ENCODE peak calls at places on chromosome 2, in four cellular contexts. X is NCI-H460, S is AG08395, L is ELR. P is an unnamed sample.

GRCh38 chr2:128421861-128422311 is 103.2 kb upstream of the HS6ST1 start:
- DNase-seq in X (no peak), S (no peak), L (no peak), P (no peak)

GRCh38 chr2:150624001-150624401 is 136.5 kb upstream of the RND3 start:
- DNase-seq in X (no peak), S (no peak), L (no peak), P (no peak)

GRCh38 chr2:16093639-16094447 is 153.5 kb downstream of the MYCN start:
- DNase-seq in X (no peak), L (no peak), S (no peak), P (no peak)

GRCh38 chr2:71496156-71496770 is 42.9 kb downstream of the DYSF start:
- DNase-seq in L (no peak), X (no peak), S (no peak), P (no peak)

GRCh38 chr2:127637725-127638252 is 8.2 kb upstream of the GPR17 start:
- DNase-seq in X (peak; percentile 60), S (peak; percentile 88), L (peak; percentile 97), P (peak; percentile 38)

GRCh38 chr2:219502618-219503017 is 3.9 kb downstream of the GMPPA start:
- DNase-seq in X (no peak), L (no peak), S (no peak), P (no peak)

GRCh38 chr2:67038195-67038594 is 358.9 kb upstream of the ETAA1 start:
- DNase-seq in L (no peak), X (no peak), S (no peak), P (no peak)

GRCh38 chr2:74267068-74267467 is 68.7 kb downstream of the MTHFD2 start:
- DNase-seq in X (peak; percentile 27), L (peak; percentile 10), S (no peak), P (peak; percentile 36)

GRCh38 chr2:8636041-8636491 is 45.8 kb upstream of the ID2 start:
- DNase-seq in L (no peak), X (no peak), S (no peak), P (no peak)

P was measured in RKO.